ENCODE peak calls at places on chromosomes 1 and 21, in five cellular contexts. B is cardiac muscle cell, E is mucosa of descending colon, T is tibial artery, K is PC-3. G is an unnamed sample. For H3K4me1, the result is how much of the 10 kb centered on the place peaks cover.

GRCh38 chr1:160375788-160376524 is 9.1 kb downstream of the NHLH1 start:
- DNase-seq in B (peak), E (no peak), T (no peak), K (no peak), G (no peak)

GRCh38 chr1:58763214-58763613 is 20.6 kb downstream of the JUN start:
- DNase-seq in B (peak), E (no peak), T (no peak), K (peak), G (no peak)

GRCh38 chr1:117077267-117077666 is 17.1 kb downstream of the TTF2 start:
- DNase-seq in B (peak), E (no peak), T (no peak), K (peak), G (no peak)

GRCh38 chr1:3019516-3020051 is 1.7 kb upstream of the ACTRT2 start:
- DNase-seq in B (no peak), E (no peak), T (peak), K (no peak), G (peak)

GRCh38 chr1:207807395-207808321 is 55.8 kb downstream of the CD46 start:
- DNase-seq in B (no peak), E (peak), T (peak), K (no peak), G (peak)

GRCh38 chr1:238457610-238458009 is 566.9 kb upstream of the ZP4 start:
- DNase-seq in B (no peak), E (no peak), T (no peak), K (no peak), G (no peak)

GRCh38 chr1:96080925-96081324 is 640.7 kb upstream of the PTBP2 start:
- DNase-seq in B (peak), E (no peak), T (no peak), K (peak), G (no peak)

GRCh38 chr1:180269848-180270766 is 40.0 kb downstream of the LHX4 start:
- DNase-seq in B (no peak), E (peak), T (peak), K (peak), G (no peak)

GRCh38 chr1:207240325-207241095 is 81.0 kb upstream of the CD55 start:
- DNase-seq in B (no peak), E (no peak), T (no peak), K (peak), G (no peak)

GRCh38 chr1:30745834-30746208 is 11.8 kb downstream of the LAPTM5 start:
- DNase-seq in B (no peak), E (no peak), T (no peak), K (no peak), G (peak)

GRCh38 chr1:179023946-179024345 is 1.7 kb upstream of the FAM20B start:
- DNase-seq in B (no peak), E (no peak), T (no peak), K (no peak), G (no peak)

GRCh38 chr1:158181577-158181922 is 855 bp downstream of the CD1D start:
- DNase-seq in B (no peak), E (no peak), T (no peak), K (no peak), G (no peak)

GRCh38 chr1:236389253-236389652 is 4.8 kb upstream of the EDARADD start:
- DNase-seq in B (no peak), E (no peak), T (no peak), K (peak), G (no peak)

GRCh38 chr1:111851552-111851951 is 95.9 kb downstream of the DDX20 start:
- DNase-seq in B (no peak), E (no peak), T (no peak), K (no peak), G (no peak)

GRCh38 chr1:111602974-111603373 is 16.6 kb upstream of the RAP1A start:
- DNase-seq in B (no peak), E (no peak), T (no peak), K (no peak), G (no peak)

GRCh38 chr1:59926381-59927243 is at the start of gene CYP2J2:
- DNase-seq in B (peak), E (peak), T (peak), K (peak), G (peak)

GRCh38 chr1:9835758-9836631 is 12.2 kb upstream of the CLSTN1 start:
- DNase-seq in B (peak), E (peak), T (peak), K (peak), G (no peak)

GRCh38 chr1:72724951-72725863 is 442.9 kb upstream of the NEGR1 start:
- DNase-seq in B (no peak), E (peak), T (peak), K (peak), G (peak)

GRCh38 chr1:220013497-220013896 is 32.8 kb downstream of the EPRS1 start:
- DNase-seq in B (peak), E (no peak), T (no peak), K (no peak), G (no peak)

GRCh38 chr1:7278045-7278444 is 492.8 kb downstream of the CAMTA1 start:
- DNase-seq in B (no peak), E (peak), T (no peak), K (no peak), G (no peak)

GRCh38 chr21:45088729-45089128 is 14.3 kb downstream of the ADARB1 start:
- DNase-seq in B (no peak), E (no peak), T (no peak), K (peak), G (no peak)

GRCh38 chr1:71196685-71197084 is 115.8 kb upstream of the ZRANB2 start:
- DNase-seq in B (peak), E (no peak), T (no peak), K (peak), G (no peak)

GRCh38 chr1:78570539-78570938 is 49.7 kb upstream of the IFI44L start:
- DNase-seq in B (peak), E (no peak), T (no peak), K (no peak), G (no peak)

GRCh38 chr1:108816049-108816882 is 40.6 kb downstream of the AKNAD1 start:
- DNase-seq in B (peak), E (peak), T (peak), K (peak), G (peak)

GRCh38 chr1:50097041-50097739 is 11.5 kb upstream of the ELAVL4 start:
- DNase-seq in B (no peak), E (no peak), T (no peak), K (no peak), G (no peak)

GRCh38 chr21:36511484-36512227 is 31.7 kb upstream of the CLDN14 start:
- DNase-seq in B (peak), E (no peak), T (no peak), K (no peak), G (no peak)

GRCh38 chr1:32334864-32335618 is 992 bp downstream of the MARCKSL1 start:
- DNase-seq in B (peak), E (peak), T (no peak), K (peak), G (peak)

GRCh38 chr1:14064649-14065442 is 364.9 kb downstream of the PRDM2 start:
- DNase-seq in B (no peak), E (no peak), T (no peak), K (no peak), G (no peak)

GRCh38 chr1:25517476-25518394 is 25.7 kb upstream of the LDLRAP1 start:
- DNase-seq in B (no peak), E (no peak), T (no peak), K (no peak), G (no peak)

GRCh38 chr1:42913426-42914091 is 45.1 kb downstream of the SLC2A1 start:
- DNase-seq in B (peak), E (no peak), T (no peak), K (peak), G (no peak)

GRCh38 chr21:28444131-28444530 is 548.5 kb downstream of the LTN1 start:
- DNase-seq in B (peak), E (no peak), T (no peak), K (no peak), G (no peak)

GRCh38 chr1:156129687-156130577 is 15.4 kb downstream of the LMNA start:
- DNase-seq in B (peak), E (peak), T (peak), K (peak), G (peak)
- H3K4me1 ChIP-seq in B (under half), E (half or more), T (half or more), K (half or more), G (half or more)

GRCh38 chr1:171185064-171185463 is at the start of gene FMO2:
- DNase-seq in B (peak), E (no peak), T (no peak), K (no peak), G (no peak)
- H3K4me3 ChIP-seq in B (no peak), E (no peak), T (peak), K (no peak), G (peak)

DNA sequence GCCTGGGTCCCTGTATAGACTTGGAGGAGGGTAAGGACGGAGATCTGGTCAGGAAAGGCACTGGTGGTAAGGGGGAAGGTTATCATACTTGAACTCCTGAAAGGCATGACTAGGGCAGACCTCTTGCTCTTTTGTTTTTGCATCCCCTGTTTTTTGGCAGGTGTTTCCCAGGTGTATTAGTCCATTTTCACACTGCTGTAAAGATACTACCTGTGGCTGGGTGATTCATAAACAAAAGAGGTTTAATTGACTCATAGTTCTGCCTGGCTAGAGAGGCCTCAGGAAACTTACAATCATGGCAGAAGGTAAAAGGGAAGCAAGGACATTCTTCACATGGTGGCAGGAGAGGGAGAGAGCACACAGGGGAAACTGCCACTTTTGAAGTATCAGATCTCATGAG is 57.2 kb upstream of the APOBEC4 start:
- DNase-seq in B (no peak), E (no peak), T (no peak), K (no peak), G (no peak)
- H3K4me1 ChIP-seq in B (under half), E (under half), T (under half), K (under half), G (under half)

DNA sequence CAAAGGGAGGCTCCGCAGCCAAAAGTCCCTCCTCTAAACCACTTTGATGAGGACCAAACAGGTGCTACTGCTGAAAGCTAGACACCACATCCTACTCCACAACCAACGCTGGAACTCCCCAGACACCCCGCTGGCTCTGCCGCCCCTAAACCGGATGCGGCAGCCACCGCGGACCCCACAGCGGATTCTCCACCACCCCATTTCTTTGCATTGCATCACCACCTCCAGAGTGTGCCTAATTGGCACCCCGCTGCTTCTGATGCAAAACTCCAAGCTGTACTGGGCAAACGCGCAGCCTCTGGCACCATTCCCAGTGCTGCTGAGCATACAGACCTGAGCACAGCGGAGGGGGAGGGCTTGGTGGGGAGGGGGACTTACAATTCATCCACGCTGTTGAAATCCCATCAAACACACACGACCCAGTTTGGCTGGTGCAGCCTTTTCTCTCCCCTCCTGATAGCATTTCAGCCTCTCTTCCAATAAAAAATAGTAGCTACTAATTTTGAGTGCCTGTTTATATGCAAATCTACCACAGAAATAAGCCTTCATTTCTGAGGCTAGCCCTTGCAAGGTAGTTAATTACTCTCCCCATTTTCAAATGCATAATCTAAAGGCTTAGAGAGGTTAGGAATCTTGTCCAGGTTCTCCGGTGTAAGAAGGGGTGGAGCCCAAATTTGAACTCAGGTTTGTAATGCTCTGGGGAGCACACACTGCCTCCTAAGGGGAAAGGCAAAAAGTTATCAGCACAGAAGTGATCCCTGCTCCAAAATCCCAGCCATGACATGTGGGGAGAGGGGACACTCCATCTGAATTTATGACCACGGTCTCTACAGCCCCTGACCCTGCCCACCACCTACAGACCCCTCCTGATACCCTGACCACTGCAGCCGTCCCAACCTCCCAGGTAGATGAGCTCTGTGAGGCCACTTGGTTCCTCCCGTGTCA is 12.2 kb upstream of the RGS16 start:
- DNase-seq in B (peak), E (peak), T (peak), K (no peak), G (peak)
- H3K4me3 ChIP-seq in B (no peak), E (no peak), T (peak), K (no peak), G (peak)

GRCh38 chr21:23579573-23579972 is 2027.7 kb downstream of the MRPL39 start:
- DNase-seq in B (no peak), E (no peak), T (no peak), K (no peak), G (no peak)

GRCh38 chr21:23574932-23575331 is 2032.3 kb downstream of the MRPL39 start:
- DNase-seq in B (no peak), E (no peak), T (no peak), K (no peak), G (no peak)

GRCh38 chr21:23578027-23578426 is 2029.3 kb downstream of the MRPL39 start:
- DNase-seq in B (no peak), E (no peak), T (no peak), K (no peak), G (no peak)
- H3K4me1 ChIP-seq in B (under half), E (under half), T (under half), K (under half), G (under half)